ENCODE peak calls at places on chromosomes 7 and 10, in six cellular contexts. T, H, G, A, K and N are unnamed samples.

GRCh38 chr7:122653685-122654084 is 45.2 kb downstream of the RNF133 start:
- DNase-seq in A (no peak), K (no peak), H (no peak), T (no peak), G (no peak), N (no peak)

GRCh38 chr7:142855756-142856564 is 1.1 kb downstream of the EPHB6 start:
- DNase-seq in T (no peak), H (no peak), K (no peak), G (peak; percentile 8), A (no peak), N (peak; percentile 52)

GRCh38 chr7:76016191-76016947 is 22.0 kb upstream of the TMEM120A start:
- DNase-seq in H (no peak), K (no peak), A (no peak), G (peak; percentile 81), T (no peak), N (no peak)

GRCh38 chr7:139976838-139977656 is 85.7 kb downstream of the PARP12 start:
- DNase-seq in A (no peak), T (no peak), H (no peak), K (no peak), G (no peak), N (no peak)

GRCh38 chr10:58044072-58044471 is 223.6 kb downstream of the IPMK start:
- DNase-seq in K (no peak), T (peak; percentile 50), H (peak; percentile 27), A (no peak), G (peak; percentile 95), N (no peak)

GRCh38 chr7:130299909-130300308 is 6.9 kb downstream of the CPA4 start:
- DNase-seq in A (no peak), K (no peak), G (peak; percentile 44), H (no peak), T (no peak), N (no peak)

GRCh38 chr7:70785427-70785826 is 346.5 kb upstream of the GALNT17 start:
- DNase-seq in G (no peak), T (no peak), H (no peak), A (no peak), K (no peak), N (no peak)

GRCh38 chr7:2645274-2645868 is 13.6 kb downstream of the TTYH3 start:
- DNase-seq in G (no peak), H (no peak), T (no peak), K (no peak), A (no peak), N (no peak)

GRCh38 chr7:83876593-83876992 is 227.7 kb upstream of the SEMA3E start:
- DNase-seq in G (peak; percentile 48), A (no peak), K (no peak), H (peak; percentile 74), T (peak; percentile 21), N (no peak)

GRCh38 chr7:105245398-105246099 is 143.2 kb downstream of the SRPK2 start:
- DNase-seq in K (no peak), A (no peak), T (no peak), G (no peak), H (no peak), N (no peak)

GRCh38 chr10:60032723-60033122 is 126.4 kb upstream of the CCDC6 start:
- DNase-seq in K (peak; percentile 54), T (peak; percentile 15), A (peak; percentile 71), G (peak; percentile 37), H (peak; percentile 66), N (peak; percentile 55)

GRCh38 chr7:135334830-135335543 is 101.3 kb downstream of the STRA8 start:
- DNase-seq in G (no peak), T (no peak), H (no peak), A (peak; percentile 25), K (no peak), N (no peak)

GRCh38 chr7:127870231-127870907 is 160.9 kb downstream of the LRRC4 start:
- DNase-seq in A (no peak), T (no peak), G (no peak), H (no peak), K (no peak), N (no peak)

GRCh38 chr10:70786799-70787415 is 1.7 kb upstream of the TBATA start:
- DNase-seq in G (peak; percentile 61), K (no peak), T (no peak), A (no peak), H (no peak), N (no peak)

GRCh38 chr7:75892634-75893272 is 13.9 kb downstream of the RHBDD2 start:
- DNase-seq in H (no peak), K (peak; percentile 41), A (peak; percentile 75), T (no peak), G (peak; percentile 38), N (peak; percentile 28)

GRCh38 chr10:114151486-114151885 is 22.5 kb downstream of the CCDC186 start:
- DNase-seq in A (no peak), G (peak; percentile 93), T (peak; percentile 58), H (peak; percentile 94), K (no peak), N (no peak)

GRCh38 chr10:51999089-51999488 is 299.7 kb upstream of the CSTF2T start:
- DNase-seq in A (no peak), T (no peak), G (no peak), K (no peak), H (no peak), N (no peak)

GRCh38 chr10:69846252-69847000 is 44.7 kb downstream of the COL13A1 start:
- DNase-seq in H (no peak), K (no peak), G (peak; percentile 46), T (no peak), A (peak; percentile 74), N (no peak)

GRCh38 chr7:155808551-155809331 is 3.5 kb downstream of the SHH start:
- DNase-seq in G (no peak), A (no peak), T (no peak), K (peak; percentile 63), H (no peak), N (peak; percentile 67)

GRCh38 chr10:131511391-131511790 is 199.9 kb upstream of the TCERG1L start:
- DNase-seq in K (no peak), A (no peak), G (no peak), H (no peak), T (no peak), N (no peak)

GRCh38 chr7:143048827-143049226 is 3.3 kb upstream of the OR6V1 start:
- DNase-seq in T (no peak), G (no peak), K (no peak), A (no peak), H (no peak), N (no peak)

GRCh38 chr10:99605351-99605750 is 14.9 kb downstream of the SLC25A28 start:
- DNase-seq in A (no peak), T (no peak), K (no peak), G (no peak), H (no peak), N (no peak)

GRCh38 chr7:16365177-16365576 is 56.2 kb downstream of the CRPPA start:
- DNase-seq in H (no peak), A (no peak), G (no peak), T (no peak), K (no peak), N (no peak)

GRCh38 chr10:16459428-16459939 is 22.7 kb downstream of the PTER start:
- DNase-seq in A (no peak), K (no peak), G (no peak), T (no peak), H (no peak), N (no peak)

GRCh38 chr10:101060951-101061813 is 607 bp upstream of the KAZALD1 start:
- DNase-seq in H (peak; percentile 94), A (peak; percentile 90), K (peak; percentile 97), T (no peak), G (peak; percentile 89), N (peak; percentile 97)